ENCODE peak calls at places on chromosomes 1 and 21, in eight cellular contexts. I, G, A, F, O, C, K and S are unnamed samples.

GRCh38 chr1:25173809-25174320 is 58.4 kb downstream of the SYF2 start:
- DNase-seq in I (no peak), G (peak), A (no peak), F (no peak), O (no peak), C (no peak), K (no peak), S (no peak)

GRCh38 chr21:38756746-38757145 is 49.0 kb upstream of the ETS2 start:
- DNase-seq in I (no peak), G (no peak), A (peak), F (no peak), O (no peak), C (no peak), K (no peak), S (no peak)

GRCh38 chr1:39076127-39076798 is 50.1 kb downstream of the NDUFS5 start:
- DNase-seq in I (no peak), G (peak), A (no peak), F (no peak), O (no peak), C (no peak), K (no peak), S (no peak)

GRCh38 chr1:48217861-48218260 is 4.7 kb upstream of the SLC5A9 start:
- DNase-seq in I (no peak), G (no peak), A (no peak), F (no peak), O (no peak), C (no peak), K (no peak), S (no peak)

GRCh38 chr1:113415256-113416189 is 25.2 kb downstream of the MAGI3 start:
- DNase-seq in I (no peak), G (no peak), A (no peak), F (no peak), O (no peak), C (no peak), K (no peak), S (peak)

GRCh38 chr21:36159356-36159921 is 2.8 kb downstream of the DOP1B start:
- DNase-seq in I (no peak), G (no peak), A (no peak), F (no peak), O (no peak), C (no peak), K (no peak), S (no peak)

GRCh38 chr1:21045351-21045750 is 131.3 kb downstream of the EIF4G3 start:
- DNase-seq in I (no peak), G (no peak), A (no peak), F (no peak), O (no peak), C (no peak), K (no peak), S (no peak)

GRCh38 chr1:31788825-31789256 is 24.7 kb upstream of the ADGRB2 start:
- DNase-seq in I (peak), G (peak), A (peak), F (no peak), O (no peak), C (no peak), K (no peak), S (no peak)

GRCh38 chr21:44347911-44348451 is 5.4 kb upstream of the TRPM2 start:
- DNase-seq in I (no peak), G (no peak), A (no peak), F (no peak), O (no peak), C (no peak), K (no peak), S (no peak)

GRCh38 chr1:9331558-9332346 is 39.1 kb downstream of the SPSB1 start:
- DNase-seq in I (no peak), G (no peak), A (no peak), F (no peak), O (no peak), C (no peak), K (no peak), S (no peak)